ENCODE peak calls at places on chromosomes 3 and 15, in nine cellular contexts. U is neural progenitor cell, W is lower lobe of right lung, Y is fibroblast of lung, F is HCT116, L is thoracic aorta, Q is neuronal stem cell, V is tibial nerve, G is transverse colon. Z is an unnamed sample.

GRCh38 chr15:84967380-84967779 is 14.3 kb upstream of the PDE8A start:
- DNase-seq in L (no peak), G (no peak), F (no peak), Y (no peak), V (no peak), U (no peak), W (no peak), Q (no peak), Z (no peak)

GRCh38 chr3:90062018-90062417 is 954.6 kb downstream of the EPHA3 start:
- DNase-seq in V (no peak), W (no peak), U (no peak), Q (no peak), L (no peak), F (no peak), Y (peak; percentile 51), G (no peak), Z (no peak)

GRCh38 chr3:146542179-146542578 is 2.2 kb downstream of the PLSCR1 start:
- DNase-seq in G (no peak), Q (no peak), Y (peak; percentile 31), W (no peak), V (no peak), L (no peak), U (no peak), F (no peak), Z (no peak)

GRCh38 chr3:52077376-52077775 is 21.0 kb upstream of the DUSP7 start:
- DNase-seq in G (no peak), F (no peak), Y (no peak), U (no peak), Q (no peak), V (no peak), W (no peak), L (no peak), Z (no peak)

GRCh38 chr15:40767838-40768491 is 1.8 kb upstream of the C15orf62 start:
- DNase-seq in Y (no peak), V (no peak), U (no peak), F (no peak), Q (no peak), L (no peak), W (peak; percentile 30), G (no peak), Z (no peak)

GRCh38 chr3:51982838-51983577 is at the start of gene ACY1:
- DNase-seq in Y (peak; percentile 82), V (peak; percentile 67), Q (peak; percentile 87), L (no peak), W (peak; percentile 93), U (peak; percentile 96), G (peak; percentile 92), F (peak; percentile 57), Z (peak; percentile 85)

GRCh38 chr15:26970712-26971210 is at the start of gene GABRG3:
- DNase-seq in F (no peak), V (no peak), W (no peak), G (no peak), Y (peak; percentile 36), L (no peak), U (peak; percentile 86), Q (peak; percentile 71), Z (no peak)

GRCh38 chr3:138729279-138729678 is 105.4 kb downstream of the PIK3CB start:
- DNase-seq in U (peak; percentile 6), V (no peak), F (no peak), Q (no peak), W (no peak), L (no peak), Y (no peak), G (no peak), Z (no peak)

GRCh38 chr15:22253676-22254408 is 173.5 kb downstream of the OR4M2 start:
- DNase-seq in W (no peak), G (no peak), L (no peak), U (no peak), Y (no peak), V (no peak), F (no peak), Q (no peak), Z (no peak)

GRCh38 chr15:22257047-22257667 is 176.8 kb downstream of the OR4M2 start:
- DNase-seq in V (no peak), Q (no peak), U (no peak), F (no peak), Y (no peak), W (no peak), L (no peak), G (no peak), Z (no peak)

GRCh38 chr15:22259881-22260421 is 179.6 kb downstream of the OR4M2 start:
- DNase-seq in Q (no peak), U (no peak), F (no peak), L (no peak), V (no peak), G (no peak), W (no peak), Y (no peak), Z (no peak)

GRCh38 chr15:22258402-22259150 is 178.2 kb downstream of the OR4M2 start:
- DNase-seq in Q (no peak), U (no peak), G (no peak), V (no peak), F (no peak), Y (no peak), W (no peak), L (no peak), Z (no peak)

DNA sequence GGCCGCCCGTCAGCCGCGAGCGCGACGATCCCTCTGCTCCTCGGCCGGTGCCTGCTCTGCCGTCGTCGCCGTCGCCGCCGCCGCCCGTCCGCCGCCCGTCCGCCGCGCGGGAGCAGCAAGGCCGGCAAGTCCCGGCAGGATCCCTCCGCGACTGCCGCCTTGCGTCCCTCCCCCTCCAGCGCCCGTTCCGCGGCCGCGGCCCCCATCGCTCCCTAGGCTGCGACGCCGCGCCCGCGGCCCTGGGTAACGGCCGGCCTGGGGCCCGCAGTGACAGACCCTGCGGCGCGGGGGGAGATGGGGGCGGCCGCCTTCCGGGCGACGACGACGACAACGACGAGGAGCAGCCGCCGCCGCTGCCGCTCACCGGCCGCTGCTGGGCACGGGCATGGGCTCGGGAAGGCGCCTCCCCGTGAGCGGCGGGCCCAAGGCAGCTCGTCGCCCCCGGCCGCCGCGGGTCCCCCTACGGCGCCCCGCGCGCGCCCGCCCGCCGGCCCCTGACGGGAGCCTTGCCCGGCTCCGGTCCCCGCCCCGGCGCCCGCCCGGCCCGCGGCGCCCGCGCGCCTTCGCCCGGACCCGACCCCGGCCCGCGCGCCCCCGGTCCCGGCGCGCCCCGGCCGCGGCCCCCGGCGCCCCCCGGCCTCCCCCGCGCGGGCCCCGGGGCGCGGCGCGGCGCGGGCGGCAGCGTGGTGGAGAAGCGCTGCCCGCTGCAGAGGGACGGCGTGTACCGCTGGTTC is 177.5 kb downstream of the OR4M2 start:
- DNase-seq in L (no peak), V (no peak), G (no peak), U (no peak), W (no peak), F (no peak), Q (no peak), Y (no peak), Z (no peak)
- H3K4me1 ChIP-seq in L (no peaks in the 10 kb centered on the region), V (no peaks in the 10 kb centered on the region), G (no peaks in the 10 kb centered on the region), U (no peaks in the 10 kb centered on the region), W (no peaks in the 10 kb centered on the region), F (no peaks in the 10 kb centered on the region), Q (no peaks in the 10 kb centered on the region), Y (no peaks in the 10 kb centered on the region), Z (no peaks in the 10 kb centered on the region)

GRCh38 chr3:189338366-189338765 is 166.6 kb downstream of the TPRG1 start:
- DNase-seq in F (no peak), V (no peak), W (no peak), Q (no peak), Y (no peak), L (no peak), G (no peak), U (no peak), Z (no peak)

GRCh38 chr3:189339996-189340395 is 168.2 kb downstream of the TPRG1 start:
- DNase-seq in U (no peak), W (no peak), Y (no peak), G (no peak), F (no peak), L (no peak), V (no peak), Q (no peak), Z (no peak)

GRCh38 chr3:189337672-189338071 is 165.9 kb downstream of the TPRG1 start:
- DNase-seq in F (no peak), Y (no peak), L (no peak), V (no peak), Q (no peak), U (no peak), G (no peak), W (no peak), Z (no peak)

GRCh38 chr3:189340680-189341460 is 169.1 kb downstream of the TPRG1 start:
- DNase-seq in Y (no peak), L (no peak), V (no peak), G (no peak), U (peak; percentile 36), Q (no peak), W (no peak), F (peak; percentile 23), Z (no peak)

DNA sequence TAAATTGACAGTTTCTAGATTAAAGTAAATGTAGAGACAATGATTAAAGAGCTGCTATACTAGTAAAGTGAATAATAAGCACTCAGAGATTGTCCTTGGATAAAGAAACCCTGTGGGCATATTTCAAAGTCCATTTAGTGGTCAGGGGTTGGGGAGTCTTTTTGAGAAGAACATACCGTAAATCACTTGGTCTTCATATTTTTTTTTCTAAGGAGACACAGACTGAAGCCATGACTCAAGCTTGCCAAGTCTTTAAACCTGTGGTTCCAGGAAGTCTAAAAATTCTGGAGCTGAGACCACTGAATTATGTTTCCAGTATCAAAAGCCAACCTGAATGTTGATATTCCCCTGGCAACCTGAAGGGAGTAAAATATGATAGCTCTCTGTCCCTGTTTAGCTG is 171.0 kb downstream of the TPRG1 start:
- DNase-seq in U (no peak), Q (no peak), F (no peak), L (no peak), G (no peak), Y (peak; percentile 21), V (no peak), W (no peak), Z (no peak)
- H3K27ac ChIP-seq in U (no peak overlapping the region), Q (no peak overlapping the region), F (no peak overlapping the region), L (no peak overlapping the region), G (no peak overlapping the region), Y (no peak overlapping the region), V (no peak overlapping the region), W (no peak overlapping the region), Z (no peak overlapping the region)

GRCh38 chr3:124920718-124921117 is 13.8 kb downstream of the MUC13 start:
- DNase-seq in L (no peak), G (no peak), U (no peak), V (no peak), Q (no peak), W (no peak), Y (no peak), F (no peak), Z (no peak)
- H3K9me3 ChIP-seq in L (no peaks in the 10 kb centered on the region), G (no peaks in the 10 kb centered on the region), U (no peaks in the 10 kb centered on the region), V (no peaks in the 10 kb centered on the region), Q (no peaks in the 10 kb centered on the region), W (no peaks in the 10 kb centered on the region), Y (no peaks in the 10 kb centered on the region), F (no peaks in the 10 kb centered on the region), Z (no peaks in the 10 kb centered on the region)

DNA sequence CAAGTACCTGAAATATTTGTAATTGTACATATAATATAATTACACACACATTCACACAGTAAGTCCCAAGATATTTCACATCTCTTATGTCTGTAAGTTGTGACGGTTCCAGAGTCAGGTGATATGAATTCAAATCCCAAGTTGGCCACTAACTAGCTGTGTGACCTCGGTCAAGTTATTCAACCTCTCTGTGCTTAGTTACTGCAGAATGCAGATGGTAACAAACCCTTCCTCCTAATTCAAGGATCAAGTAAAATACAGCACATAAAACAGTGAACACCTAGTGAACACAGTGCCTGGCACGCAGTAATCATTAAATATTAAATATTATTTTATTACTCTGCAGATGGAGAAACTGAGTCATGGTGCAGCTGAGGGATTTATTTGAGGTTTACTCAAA is 6.9 kb downstream of the PRICKLE2 start:
- DNase-seq in L (no peak), F (no peak), V (no peak), Y (no peak), W (no peak), Q (no peak), G (no peak), U (no peak), Z (no peak)
- H3K4me1 ChIP-seq in L (peaks cover 40% of the 10 kb centered on the region), F (no peaks in the 10 kb centered on the region), V (no peaks in the 10 kb centered on the region), Y (peaks cover 44% of the 10 kb centered on the region), W (peaks cover 84% of the 10 kb centered on the region), Q (peaks cover 34% of the 10 kb centered on the region), G (peaks cover 74% of the 10 kb centered on the region), U (peaks cover 73% of the 10 kb centered on the region), Z (peaks cover 99% of the 10 kb centered on the region)